ENCODE peak calls at places on chromosomes 3 and 15, in six cellular contexts. One of them, this sample, is unnamed.

GRCh38 chr15:33654859-33655258 is 313.4 kb upstream of the CHRM5 start:
- DNase-seq in HFFc6: no peak
- DNase-seq in NCI-H1048: no peak
- DNase-seq in fibroblast of mammary gland: peak; percentile 37
- DNase-seq in RPMI8226: no peak
- DNase-seq in HEK293T: no peak
- DNase-seq in this sample: no peak

GRCh38 chr15:65421360-65422215 is 1.2 kb downstream of the IGDCC4 start:
- DNase-seq in HFFc6: no peak
- DNase-seq in NCI-H1048: no peak
- DNase-seq in fibroblast of mammary gland: peak; percentile 66
- DNase-seq in RPMI8226: no peak
- DNase-seq in HEK293T: peak; percentile 58
- DNase-seq in this sample: no peak

GRCh38 chr15:40048155-40048792 is 9.3 kb upstream of the SRP14 start:
- DNase-seq in HFFc6: no peak
- DNase-seq in NCI-H1048: no peak
- DNase-seq in fibroblast of mammary gland: no peak
- DNase-seq in RPMI8226: peak; percentile 47
- DNase-seq in HEK293T: no peak
- DNase-seq in this sample: no peak

GRCh38 chr3:69309810-69310209 is 76.1 kb downstream of the FRMD4B start:
- DNase-seq in HFFc6: peak; percentile 64
- DNase-seq in NCI-H1048: no peak
- DNase-seq in fibroblast of mammary gland: peak; percentile 64
- DNase-seq in RPMI8226: peak; percentile 36
- DNase-seq in HEK293T: peak; percentile 28
- DNase-seq in this sample: peak; percentile 74

GRCh38 chr15:85592148-85592547 is 202.6 kb downstream of the KLHL25 start:
- DNase-seq in HFFc6: peak; percentile 89
- DNase-seq in NCI-H1048: peak; percentile 39
- DNase-seq in fibroblast of mammary gland: peak; percentile 83
- DNase-seq in RPMI8226: no peak
- DNase-seq in HEK293T: no peak
- DNase-seq in this sample: no peak

GRCh38 chr3:41753651-41754050 is 208.3 kb downstream of the ULK4 start:
- DNase-seq in HFFc6: no peak
- DNase-seq in NCI-H1048: no peak
- DNase-seq in fibroblast of mammary gland: no peak
- DNase-seq in RPMI8226: no peak
- DNase-seq in HEK293T: no peak
- DNase-seq in this sample: no peak

GRCh38 chr3:39349080-39349479 is 19.6 kb downstream of the CCR8 start:
- DNase-seq in HFFc6: no peak
- DNase-seq in NCI-H1048: no peak
- DNase-seq in fibroblast of mammary gland: no peak
- DNase-seq in RPMI8226: no peak
- DNase-seq in HEK293T: no peak
- DNase-seq in this sample: peak; percentile 13

GRCh38 chr15:56524915-56525314 is 60.0 kb upstream of the MNS1 start:
- DNase-seq in HFFc6: peak; percentile 27
- DNase-seq in NCI-H1048: no peak
- DNase-seq in fibroblast of mammary gland: peak; percentile 62
- DNase-seq in RPMI8226: no peak
- DNase-seq in HEK293T: no peak
- DNase-seq in this sample: no peak

GRCh38 chr3:184355261-184356012 is 6.0 kb downstream of the CLCN2 start:
- DNase-seq in HFFc6: no peak
- DNase-seq in NCI-H1048: no peak
- DNase-seq in fibroblast of mammary gland: no peak
- DNase-seq in RPMI8226: no peak
- DNase-seq in HEK293T: no peak
- DNase-seq in this sample: no peak

GRCh38 chr15:48112242-48112641 is 8.5 kb upstream of the SLC24A5 start:
- DNase-seq in HFFc6: peak; percentile 21
- DNase-seq in NCI-H1048: no peak
- DNase-seq in fibroblast of mammary gland: peak; percentile 15
- DNase-seq in RPMI8226: peak; percentile 34
- DNase-seq in HEK293T: peak; percentile 14
- DNase-seq in this sample: peak; percentile 65

GRCh38 chr3:71064288-71064975 is 519.1 kb downstream of the FOXP1 start:
- DNase-seq in HFFc6: no peak
- DNase-seq in NCI-H1048: no peak
- DNase-seq in fibroblast of mammary gland: peak; percentile 67
- DNase-seq in RPMI8226: peak; percentile 14
- DNase-seq in HEK293T: peak; percentile 40
- DNase-seq in this sample: peak; percentile 42

GRCh38 chr3:155745795-155746550 is 1.1 kb upstream of the PLCH1 start:
- DNase-seq in HFFc6: no peak
- DNase-seq in NCI-H1048: no peak
- DNase-seq in fibroblast of mammary gland: no peak
- DNase-seq in RPMI8226: peak; percentile 20
- DNase-seq in HEK293T: peak; percentile 54
- DNase-seq in this sample: peak; percentile 75

GRCh38 chr3:1439395-1439794 is 346.6 kb downstream of the CNTN6 start:
- DNase-seq in HFFc6: no peak
- DNase-seq in NCI-H1048: no peak
- DNase-seq in fibroblast of mammary gland: no peak
- DNase-seq in RPMI8226: peak; percentile 41
- DNase-seq in HEK293T: peak; percentile 17
- DNase-seq in this sample: no peak

GRCh38 chr3:122944671-122945151 is 82.9 kb downstream of the SEMA5B start:
- DNase-seq in HFFc6: peak; percentile 4
- DNase-seq in NCI-H1048: no peak
- DNase-seq in fibroblast of mammary gland: peak; percentile 83
- DNase-seq in RPMI8226: no peak
- DNase-seq in HEK293T: no peak
- DNase-seq in this sample: no peak

GRCh38 chr3:134197681-134198261 is 52.9 kb downstream of the RYK start:
- DNase-seq in HFFc6: peak; percentile 81
- DNase-seq in NCI-H1048: no peak
- DNase-seq in fibroblast of mammary gland: peak; percentile 81
- DNase-seq in RPMI8226: peak; percentile 56
- DNase-seq in HEK293T: peak; percentile 57
- DNase-seq in this sample: peak; percentile 48

GRCh38 chr3:155805204-155805801 is 775 bp downstream of the C3orf33 start:
- DNase-seq in HFFc6: no peak
- DNase-seq in NCI-H1048: no peak
- DNase-seq in fibroblast of mammary gland: peak; percentile 40
- DNase-seq in RPMI8226: no peak
- DNase-seq in HEK293T: no peak
- DNase-seq in this sample: no peak

GRCh38 chr3:19065027-19065426 is 83.3 kb upstream of the KCNH8 start:
- DNase-seq in HFFc6: no peak
- DNase-seq in NCI-H1048: no peak
- DNase-seq in fibroblast of mammary gland: no peak
- DNase-seq in RPMI8226: peak; percentile 10
- DNase-seq in HEK293T: peak; percentile 5
- DNase-seq in this sample: no peak

GRCh38 chr3:139448104-139448503 is 28.2 kb downstream of the RBP2 start:
- DNase-seq in HFFc6: no peak
- DNase-seq in NCI-H1048: no peak
- DNase-seq in fibroblast of mammary gland: no peak
- DNase-seq in RPMI8226: no peak
- DNase-seq in HEK293T: no peak
- DNase-seq in this sample: no peak

GRCh38 chr3:140093742-140094141 is 158.8 kb downstream of the CLSTN2 start:
- DNase-seq in HFFc6: no peak
- DNase-seq in NCI-H1048: peak; percentile 72
- DNase-seq in fibroblast of mammary gland: peak; percentile 88
- DNase-seq in RPMI8226: no peak
- DNase-seq in HEK293T: no peak
- DNase-seq in this sample: no peak

GRCh38 chr3:17213102-17213501 is 328.3 kb downstream of the PLCL2 start:
- DNase-seq in HFFc6: peak; percentile 21
- DNase-seq in NCI-H1048: no peak
- DNase-seq in fibroblast of mammary gland: peak; percentile 44
- DNase-seq in RPMI8226: no peak
- DNase-seq in HEK293T: no peak
- DNase-seq in this sample: no peak

GRCh38 chr3:133280591-133280990 is 119.3 kb upstream of the BFSP2 start:
- DNase-seq in HFFc6: no peak
- DNase-seq in NCI-H1048: no peak
- DNase-seq in fibroblast of mammary gland: no peak
- DNase-seq in RPMI8226: no peak
- DNase-seq in HEK293T: no peak
- DNase-seq in this sample: peak; percentile 47

GRCh38 chr15:89829616-89830440 is 15.2 kb upstream of the ANPEP start:
- DNase-seq in HFFc6: no peak
- DNase-seq in NCI-H1048: no peak
- DNase-seq in fibroblast of mammary gland: no peak
- DNase-seq in RPMI8226: no peak
- DNase-seq in HEK293T: no peak
- DNase-seq in this sample: no peak

GRCh38 chr3:13783556-13783955 is 96.3 kb downstream of the WNT7A start:
- DNase-seq in HFFc6: no peak
- DNase-seq in NCI-H1048: no peak
- DNase-seq in fibroblast of mammary gland: no peak
- DNase-seq in RPMI8226: no peak
- DNase-seq in HEK293T: no peak
- DNase-seq in this sample: no peak

GRCh38 chr3:164806188-164806587 is 272.1 kb downstream of the SI start:
- DNase-seq in HFFc6: no peak
- DNase-seq in NCI-H1048: no peak
- DNase-seq in fibroblast of mammary gland: no peak
- DNase-seq in RPMI8226: no peak
- DNase-seq in HEK293T: no peak
- DNase-seq in this sample: peak; percentile 34

GRCh38 chr3:169497567-169498257 is 165.8 kb downstream of the MECOM start:
- DNase-seq in HFFc6: peak; percentile 1
- DNase-seq in NCI-H1048: no peak
- DNase-seq in fibroblast of mammary gland: no peak
- DNase-seq in RPMI8226: no peak
- DNase-seq in HEK293T: no peak
- DNase-seq in this sample: peak; percentile 96

GRCh38 chr3:27767000-27767399 is 44.9 kb upstream of the EOMES start:
- DNase-seq in HFFc6: no peak
- DNase-seq in NCI-H1048: no peak
- DNase-seq in fibroblast of mammary gland: no peak
- DNase-seq in RPMI8226: no peak
- DNase-seq in HEK293T: no peak
- DNase-seq in this sample: no peak

GRCh38 chr3:147702499-147702898 is 293.3 kb downstream of the ZIC1 start:
- DNase-seq in HFFc6: no peak
- DNase-seq in NCI-H1048: no peak
- DNase-seq in fibroblast of mammary gland: peak; percentile 21
- DNase-seq in RPMI8226: no peak
- DNase-seq in HEK293T: no peak
- DNase-seq in this sample: no peak

GRCh38 chr15:90807687-90808086 is 60.7 kb upstream of the FURIN start:
- DNase-seq in HFFc6: no peak
- DNase-seq in NCI-H1048: no peak
- DNase-seq in fibroblast of mammary gland: no peak
- DNase-seq in RPMI8226: no peak
- DNase-seq in HEK293T: no peak
- DNase-seq in this sample: no peak

GRCh38 chr15:64760056-64760455 is 15.3 kb downstream of the RBPMS2 start:
- DNase-seq in HFFc6: no peak
- DNase-seq in NCI-H1048: no peak
- DNase-seq in fibroblast of mammary gland: no peak
- DNase-seq in RPMI8226: no peak
- DNase-seq in HEK293T: no peak
- DNase-seq in this sample: no peak

GRCh38 chr15:48244923-48245322 is 38.8 kb downstream of the SLC12A1 start:
- DNase-seq in HFFc6: no peak
- DNase-seq in NCI-H1048: no peak
- DNase-seq in fibroblast of mammary gland: peak; percentile 72
- DNase-seq in RPMI8226: no peak
- DNase-seq in HEK293T: no peak
- DNase-seq in this sample: no peak

GRCh38 chr3:108178676-108179075 is 43.5 kb downstream of the IFT57 start:
- DNase-seq in HFFc6: peak; percentile 22
- DNase-seq in NCI-H1048: no peak
- DNase-seq in fibroblast of mammary gland: peak; percentile 48
- DNase-seq in RPMI8226: no peak
- DNase-seq in HEK293T: no peak
- DNase-seq in this sample: no peak

GRCh38 chr15:44029940-44030568 is 165.0 kb downstream of the FRMD5 start:
- DNase-seq in HFFc6: peak; percentile 27
- DNase-seq in NCI-H1048: no peak
- DNase-seq in fibroblast of mammary gland: peak; percentile 52
- DNase-seq in RPMI8226: no peak
- DNase-seq in HEK293T: no peak
- DNase-seq in this sample: peak; percentile 7

GRCh38 chr3:4314688-4315087 is 11.5 kb downstream of the SETMAR start:
- DNase-seq in HFFc6: no peak
- DNase-seq in NCI-H1048: no peak
- DNase-seq in fibroblast of mammary gland: no peak
- DNase-seq in RPMI8226: no peak
- DNase-seq in HEK293T: no peak
- DNase-seq in this sample: no peak

GRCh38 chr3:115285001-115285400 is 137.9 kb upstream of the ZBTB20 start:
- DNase-seq in HFFc6: no peak
- DNase-seq in NCI-H1048: no peak
- DNase-seq in fibroblast of mammary gland: no peak
- DNase-seq in RPMI8226: no peak
- DNase-seq in HEK293T: no peak
- DNase-seq in this sample: no peak

GRCh38 chr3:194014756-194015155 is 121.2 kb upstream of the HES1 start:
- DNase-seq in HFFc6: no peak
- DNase-seq in NCI-H1048: no peak
- DNase-seq in fibroblast of mammary gland: no peak
- DNase-seq in RPMI8226: no peak
- DNase-seq in HEK293T: no peak
- DNase-seq in this sample: no peak

GRCh38 chr3:115836944-115837343 is 213.6 kb downstream of the GAP43 start:
- DNase-seq in HFFc6: peak; percentile 50
- DNase-seq in NCI-H1048: no peak
- DNase-seq in fibroblast of mammary gland: peak; percentile 34
- DNase-seq in RPMI8226: no peak
- DNase-seq in HEK293T: peak; percentile 19
- DNase-seq in this sample: peak; percentile 29

GRCh38 chr3:80553211-80553610 is 785.4 kb upstream of the ROBO1 start:
- DNase-seq in HFFc6: no peak
- DNase-seq in NCI-H1048: no peak
- DNase-seq in fibroblast of mammary gland: no peak
- DNase-seq in RPMI8226: no peak
- DNase-seq in HEK293T: no peak
- DNase-seq in this sample: no peak